ENCODE peak calls at places on chromosomes 1 and 21, in four cellular contexts. V is lung, Y is transverse colon, U is heart right ventricle. D is an unnamed sample.

GRCh38 chr1:119626146-119626545 is 21.9 kb downstream of the ZNF697 start:
- DNase-seq in V (no peak), U (no peak), Y (no peak), D (no peak)

GRCh38 chr1:181010789-181011188 is 11.9 kb downstream of the STX6 start:
- DNase-seq in Y (no peak), U (no peak), V (no peak), D (no peak)

GRCh38 chr1:232890340-232890953 is 60.0 kb upstream of the NTPCR start:
- DNase-seq in U (no peak), Y (no peak), V (no peak), D (no peak)

GRCh38 chr1:153531638-153532037 is 4.2 kb downstream of the S100A6 start:
- DNase-seq in V (no peak), U (no peak), Y (no peak), D (no peak)

GRCh38 chr1:156608981-156609380 is 7.7 kb upstream of the GPATCH4 start:
- DNase-seq in Y (peak; percentile 43), V (no peak), U (no peak), D (peak; percentile 60)

GRCh38 chr1:154154534-154155181 is at the start of gene NUP210L:
- DNase-seq in V (peak; percentile 84), Y (peak; percentile 32), U (peak; percentile 63), D (no peak)

GRCh38 chr1:224106568-224107281 is 7.2 kb upstream of the FBXO28 start:
- DNase-seq in U (no peak), V (no peak), Y (peak; percentile 41), D (peak; percentile 35)

GRCh38 chr1:14848203-14848602 is 249.7 kb downstream of the KAZN start:
- DNase-seq in Y (no peak), U (no peak), V (no peak), D (no peak)

GRCh38 chr1:72498393-72498792 is 216.1 kb upstream of the NEGR1 start:
- DNase-seq in Y (no peak), V (no peak), U (no peak), D (peak; percentile 71)

GRCh38 chr1:16072616-16073484 is 601 bp downstream of the FAM131C start:
- DNase-seq in Y (no peak), U (no peak), V (no peak), D (no peak)

GRCh38 chr1:169925505-169926482 is 32.1 kb upstream of the SCYL3 start:
- DNase-seq in U (no peak), V (no peak), Y (no peak), D (no peak)

GRCh38 chr21:34884346-34884929 is 164.7 kb downstream of the RUNX1 start:
- DNase-seq in V (no peak), U (no peak), Y (no peak), D (no peak)

GRCh38 chr1:246113555-246114095 is 393.5 kb downstream of the SMYD3 start:
- DNase-seq in V (no peak), Y (no peak), U (no peak), D (no peak)

GRCh38 chr1:68175621-68176398 is 56.5 kb downstream of the WLS start:
- DNase-seq in Y (no peak), U (no peak), V (no peak), D (peak; percentile 83)

GRCh38 chr1:212928323-212929281 is 21.7 kb upstream of the VASH2 start:
- DNase-seq in Y (no peak), V (no peak), U (no peak), D (no peak)

GRCh38 chr1:221392453-221392852 is 349.4 kb downstream of the DUSP10 start:
- DNase-seq in V (peak; percentile 38), Y (peak; percentile 7), U (no peak), D (peak; percentile 73)

GRCh38 chr1:91912267-91912666 is 26.3 kb upstream of the TGFBR3 start:
- DNase-seq in V (no peak), Y (no peak), U (no peak), D (no peak)

DNA sequence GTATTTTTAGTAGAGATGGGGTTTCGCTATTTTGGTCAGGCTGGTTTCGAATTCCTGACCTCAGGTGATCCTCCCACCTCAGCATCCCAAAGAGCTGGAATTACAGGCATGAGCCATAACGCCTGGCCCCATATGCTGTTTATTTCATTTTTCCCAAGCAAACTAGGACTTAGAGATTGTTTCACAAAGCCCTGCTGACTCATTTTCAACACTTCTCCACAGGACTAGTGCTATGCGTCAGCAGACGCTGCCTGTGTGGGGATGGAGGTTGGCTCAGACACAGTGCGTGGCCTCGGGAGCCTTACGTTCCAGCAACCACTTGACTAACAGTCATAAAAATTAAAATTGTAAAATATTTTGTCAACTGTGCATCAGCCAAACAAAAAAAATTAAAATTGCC is 22.7 kb downstream of the PKNOX1 start:
- DNase-seq in V (peak; percentile 40), U (peak; percentile 36), Y (peak; percentile 41), D (peak; percentile 96)
- H3K27ac ChIP-seq in V (no peak overlapping the region), U (peak overlapping the region; percentile 58), Y (peak overlapping the region; percentile 47), D (no peak overlapping the region)

GRCh38 chr1:109595540-109595939 is 23.9 kb downstream of the GNAT2 start:
- DNase-seq in U (no peak), Y (no peak), V (no peak), D (peak; percentile 60)
- H3K36me3 ChIP-seq in U (peaks cover 84% of the 10 kb centered on the region), Y (peaks cover 43% of the 10 kb centered on the region), V (peaks cover 3% of the 10 kb centered on the region), D (peaks cover 13% of the 10 kb centered on the region)

DNA sequence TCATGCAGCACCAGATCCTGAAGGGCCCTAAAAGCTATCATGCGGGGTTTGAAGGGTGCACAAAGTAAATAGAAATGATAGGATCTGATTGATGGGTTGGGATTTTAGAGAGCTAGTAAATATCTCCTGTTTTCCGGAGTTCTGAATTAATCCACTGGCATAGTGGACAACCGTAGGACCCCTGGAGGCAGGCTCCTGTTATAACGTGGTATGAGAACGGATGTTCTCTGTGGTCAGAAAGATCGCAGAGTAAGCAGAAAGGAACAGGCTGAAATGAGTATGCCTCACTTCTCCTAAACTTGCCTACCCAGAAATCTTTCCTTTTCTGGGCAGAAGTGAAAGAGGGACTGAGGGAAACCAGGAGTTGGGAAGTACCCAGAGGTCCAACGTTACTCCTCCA is 470.8 kb downstream of the AJAP1 start:
- DNase-seq in U (no peak), V (no peak), Y (no peak), D (no peak)
- TF ChIP-seq CTCF in U (no peak), V (no peak), Y (no peak), D (no peak)

GRCh38 chr21:32566990-32567389 is 18.3 kb downstream of the TCP10L start:
- DNase-seq in Y (no peak), V (no peak), U (no peak), D (no peak)

GRCh38 chr21:32572574-32573420 is 12.5 kb downstream of the TCP10L start:
- DNase-seq in V (no peak), Y (peak; percentile 66), U (no peak), D (no peak)

GRCh38 chr21:32570456-32570855 is 14.9 kb downstream of the TCP10L start:
- DNase-seq in V (no peak), Y (no peak), U (no peak), D (no peak)

GRCh38 chr21:32565856-32566465 is 19.4 kb downstream of the TCP10L start:
- DNase-seq in V (no peak), U (no peak), Y (no peak), D (no peak)

GRCh38 chr21:32569261-32570230 is 15.8 kb downstream of the TCP10L start:
- DNase-seq in Y (peak; percentile 83), V (peak; percentile 69), U (peak; percentile 64), D (peak; percentile 82)
- H3K27ac ChIP-seq in Y (peak overlapping the region; percentile 82), V (no peak overlapping the region), U (peak overlapping the region; percentile 85), D (peak overlapping the region; percentile 48)